ENCODE peak calls at places on chromosomes 13 and 19, in seven cellular contexts. K, U, X, F, W, T and S are unnamed samples.

GRCh38 chr13:51136276-51136980 is 25.4 kb upstream of the C13orf42 start:
- DNase-seq in W (no peak), T (no peak), X (no peak), F (no peak), U (no peak), K (no peak), S (no peak)

GRCh38 chr13:113099142-113099541 is 6.4 kb upstream of the F7 start:
- DNase-seq in U (no peak), W (no peak), T (no peak), F (no peak), K (no peak), X (no peak), S (no peak)

GRCh38 chr13:107807306-107808073 is 407.8 kb downstream of the LIG4 start:
- DNase-seq in T (no peak), W (no peak), K (no peak), F (no peak), X (no peak), U (no peak), S (peak; percentile 25)

GRCh38 chr19:44587863-44588752 is 25.3 kb upstream of the IGSF23 start:
- DNase-seq in X (no peak), F (peak; percentile 99), W (peak; percentile 89), T (no peak), U (peak; percentile 72), K (no peak), S (peak; percentile 89)

GRCh38 chr13:110524484-110525254 is 36.9 kb downstream of the RAB20 start:
- DNase-seq in U (no peak), W (peak; percentile 15), K (peak; percentile 67), T (no peak), X (peak; percentile 89), F (no peak), S (no peak)

GRCh38 chr13:27043013-27043412 is 128.6 kb downstream of the USP12 start:
- DNase-seq in K (no peak), U (no peak), W (peak; percentile 95), T (no peak), F (peak; percentile 96), X (no peak), S (peak; percentile 87)

GRCh38 chr19:40976724-40977123 is 14.4 kb upstream of the CYP2B6 start:
- DNase-seq in W (no peak), K (no peak), X (no peak), F (no peak), U (no peak), T (no peak), S (no peak)

GRCh38 chr13:29771247-29771646 is 79.2 kb downstream of the UBL3 start:
- DNase-seq in U (peak; percentile 40), T (no peak), F (peak; percentile 56), X (no peak), W (peak; percentile 47), K (no peak), S (peak; percentile 59)

GRCh38 chr13:34162545-34162936 is 344.6 kb downstream of the RFC3 start:
- DNase-seq in U (no peak), K (no peak), X (no peak), T (no peak), W (no peak), F (peak; percentile 36), S (no peak)

GRCh38 chr19:7860902-7861618 is 13.1 kb downstream of the PRR36 start:
- DNase-seq in T (no peak), W (no peak), K (no peak), F (no peak), X (peak; percentile 57), U (no peak), S (no peak)

GRCh38 chr19:3880471-3881271 is at the start of gene ATCAY:
- DNase-seq in W (no peak), K (no peak), F (no peak), X (no peak), T (no peak), U (no peak), S (no peak)

GRCh38 chr13:106047859-106048258 is 487.6 kb downstream of the EFNB2 start:
- DNase-seq in U (no peak), F (no peak), X (no peak), K (no peak), W (peak; percentile 21), T (no peak), S (no peak)

GRCh38 chr13:24195626-24196025 is 35.1 kb downstream of the SPATA13 start:
- DNase-seq in W (no peak), T (no peak), K (no peak), X (no peak), U (no peak), F (no peak), S (no peak)

GRCh38 chr13:110062077-110062776 is 244.7 kb downstream of the COL4A1 start:
- DNase-seq in K (peak; percentile 56), U (no peak), W (peak; percentile 47), T (peak; percentile 81), F (no peak), X (no peak), S (no peak)

GRCh38 chr19:19106061-19106551 is 32.2 kb downstream of the TMEM161A start:
- DNase-seq in K (no peak), X (no peak), U (no peak), W (no peak), T (no peak), F (peak; percentile 14), S (peak; percentile 7)

GRCh38 chr13:27556109-27556508 is 64.2 kb downstream of the LNX2 start:
- DNase-seq in X (no peak), K (no peak), F (peak; percentile 87), W (no peak), T (peak; percentile 20), U (no peak), S (peak; percentile 69)

DNA sequence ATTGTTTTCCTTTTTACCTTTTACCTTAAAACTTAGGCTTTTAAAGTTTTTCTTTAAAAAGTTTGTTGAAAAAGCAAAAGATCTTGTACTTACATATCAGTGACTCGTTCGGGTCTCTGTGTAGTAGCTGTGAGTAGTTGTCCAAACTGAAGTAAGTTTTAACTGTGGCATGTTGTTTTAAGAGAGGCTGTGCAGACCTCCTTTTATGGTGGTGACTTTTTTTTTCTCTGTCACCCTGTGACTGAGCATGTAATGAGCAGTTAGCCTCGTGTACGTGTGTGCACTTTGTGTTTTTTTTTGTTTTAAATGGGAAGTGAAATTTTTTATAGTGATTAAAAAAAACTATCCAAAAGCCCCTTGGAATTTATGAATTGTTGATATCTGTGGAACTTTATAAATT is at the start of gene GPR183:
- DNase-seq in W (peak; percentile 27), T (no peak), U (no peak), F (no peak), X (no peak), K (no peak), S (no peak)
- H3K4me3 ChIP-seq in W (no peak within 1 kb of the TSS), T (no peak within 1 kb of the TSS), U (no peak within 1 kb of the TSS), F (no peak within 1 kb of the TSS), X (peak within 1 kb of the TSS; percentile 31), K (no peak within 1 kb of the TSS), S (no peak within 1 kb of the TSS)

DNA sequence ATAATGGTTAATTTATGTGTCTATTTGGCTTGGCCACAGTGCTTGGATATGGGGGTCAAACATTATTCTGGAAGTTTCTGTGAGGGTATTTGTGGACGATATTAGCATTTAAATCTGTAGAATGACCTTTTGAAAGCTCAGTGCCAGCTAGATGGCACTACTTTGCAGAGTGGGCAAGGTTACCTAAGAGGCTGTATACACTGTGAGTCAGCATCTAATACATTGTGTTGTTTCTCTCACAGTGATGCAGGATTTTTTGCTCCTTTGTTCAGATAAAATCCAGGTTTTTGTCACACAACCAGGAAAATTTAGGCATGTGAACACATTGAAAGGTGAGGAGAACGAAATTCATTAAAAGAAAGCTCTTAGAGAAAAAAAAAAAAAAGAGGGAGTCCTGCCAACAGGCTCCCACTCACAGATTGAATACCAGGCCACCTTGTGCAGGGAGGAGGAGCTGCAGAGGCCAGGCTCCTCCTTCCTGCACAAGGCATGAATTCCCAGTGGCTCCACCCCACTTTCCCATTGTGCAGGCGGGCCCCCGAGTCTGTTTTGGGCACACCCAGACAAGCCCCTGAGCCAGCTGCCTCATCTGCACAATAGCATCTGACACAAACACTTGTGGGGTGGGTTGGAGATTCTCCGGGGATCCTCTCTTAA is 551.0 kb upstream of the ATXN8OS start:
- DNase-seq in W (peak; percentile 30), X (no peak), U (no peak), F (no peak), K (no peak), T (no peak), S (no peak)
- TF ChIP-seq CTCF in W (no peak), X (no peak), U (no peak), F (no peak), K (no peak), T (no peak), S (no peak)

GRCh38 chr13:41127746-41128145 is 4.9 kb downstream of the KBTBD6 start:
- DNase-seq in W (peak; percentile 23), X (no peak), K (no peak), T (no peak), F (peak; percentile 19), U (no peak), S (no peak)

GRCh38 chr13:41133951-41134350 is 1.3 kb upstream of the KBTBD6 start:
- DNase-seq in T (no peak), U (no peak), K (no peak), F (no peak), W (peak; percentile 29), X (no peak), S (no peak)

GRCh38 chr13:41132512-41133152 is at the start of gene KBTBD6:
- DNase-seq in K (peak; percentile 95), W (peak; percentile 100), F (peak; percentile 99), U (peak; percentile 98), T (peak; percentile 98), X (peak; percentile 99), S (peak; percentile 99)

DNA sequence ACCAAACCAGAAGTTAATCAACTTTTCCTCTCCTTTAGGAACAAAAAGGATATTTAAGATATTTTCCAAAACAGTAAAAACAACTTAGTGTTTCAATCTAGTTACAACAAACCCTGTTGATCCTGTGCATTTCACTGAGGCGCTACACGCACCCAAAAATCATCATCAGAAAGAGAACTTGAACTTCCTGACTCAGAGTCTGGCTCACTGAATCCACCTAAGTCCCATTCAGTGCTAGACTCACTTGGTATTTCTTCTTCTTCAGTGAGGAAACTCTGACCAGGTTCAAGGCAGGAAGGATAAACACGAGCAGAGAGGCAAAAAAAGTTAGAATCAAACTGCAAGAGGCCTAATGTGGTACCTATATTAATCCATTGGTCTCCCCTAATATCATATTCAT is 2.2 kb downstream of the KBTBD6 start:
- DNase-seq in U (no peak), W (peak; percentile 33), X (no peak), F (peak; percentile 26), K (no peak), T (no peak), S (no peak)
- H3K4me3 ChIP-seq in U (no peak overlapping the region), W (peak overlapping the region; percentile 4), X (peak overlapping the region; percentile 1), F (peak overlapping the region; percentile 5), K (no peak overlapping the region), T (peak overlapping the region; percentile 88), S (no peak overlapping the region)

DNA sequence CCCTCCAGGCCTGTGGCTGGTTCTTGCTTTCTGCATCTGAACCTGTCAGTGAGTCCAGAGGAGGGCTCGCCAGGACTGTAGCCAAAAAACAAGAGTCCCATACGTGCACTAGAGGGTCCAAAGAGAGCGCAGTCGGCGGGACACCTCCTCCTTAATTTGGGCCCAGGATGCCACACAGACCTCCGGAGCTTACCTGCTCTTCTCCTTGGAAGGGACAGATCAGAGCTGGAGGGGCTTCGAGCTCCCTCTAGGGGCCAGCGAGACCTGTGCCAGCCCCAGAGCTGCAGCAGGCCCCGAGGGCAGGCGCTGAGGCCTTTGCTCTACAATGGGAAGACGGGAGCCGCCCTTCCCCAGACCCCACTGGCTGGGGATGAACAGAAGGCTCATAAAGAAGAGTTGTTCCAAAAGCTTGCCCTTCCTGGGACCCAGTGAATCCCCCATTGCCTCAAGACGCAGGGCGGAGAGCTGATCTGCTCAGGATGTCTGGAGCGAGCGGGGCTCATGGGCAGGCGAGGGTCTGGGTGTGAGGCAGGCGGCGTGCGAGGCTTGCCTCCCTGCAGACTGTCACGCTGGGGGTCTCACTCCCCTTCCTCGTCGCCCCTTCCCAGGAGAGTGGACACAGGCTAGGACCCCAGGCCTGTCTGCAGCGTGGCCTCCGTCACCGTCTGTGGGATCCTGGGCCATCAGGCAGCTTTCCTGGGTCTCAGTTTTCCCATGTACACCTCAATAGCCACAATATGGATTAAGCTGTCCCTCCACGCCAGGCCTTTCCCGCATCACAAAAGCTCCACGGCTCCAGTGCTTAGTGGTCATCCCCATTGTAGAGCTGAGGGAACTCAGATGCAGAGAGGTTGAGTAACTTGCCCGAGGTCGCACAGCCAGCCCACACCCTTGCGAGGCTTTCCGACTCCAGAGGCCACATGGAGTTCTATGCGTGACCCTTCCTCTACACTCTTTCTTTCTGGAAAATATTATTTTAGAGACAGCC is 46.9 kb upstream of the VSTM2B start:
- DNase-seq in W (no peak), X (peak; percentile 71), U (peak; percentile 10), K (no peak), F (no peak), T (no peak), S (no peak)
- TF ChIP-seq CTCF in W (no peak), X (no peak), U (peak; percentile 39), K (no peak), F (no peak), T (no peak), S (no peak)